ENCODE peak calls at places on chromosomes 13 and 19, in five cellular contexts. One of them, this sample, is unnamed.

GRCh38 chr13:110382830-110383229 is 75.7 kb downstream of the COL4A2 start:
- DNase-seq in WTC11: no peak
- DNase-seq in H1: no peak
- DNase-seq in HepG2: no peak
- DNase-seq in GM12878: no peak
- DNase-seq in this sample: no peak

GRCh38 chr19:40466219-40467006 is at the start of gene SPTBN4:
- DNase-seq in WTC11: no peak
- DNase-seq in H1: peak
- DNase-seq in HepG2: no peak
- DNase-seq in GM12878: peak
- DNase-seq in this sample: no peak

GRCh38 chr13:85525411-85525810 is 273.8 kb downstream of the SLITRK6 start:
- DNase-seq in WTC11: no peak
- DNase-seq in H1: no peak
- DNase-seq in HepG2: no peak
- DNase-seq in GM12878: no peak
- DNase-seq in this sample: no peak

GRCh38 chr13:59746291-59746962 is 417.3 kb downstream of the DIAPH3 start:
- DNase-seq in WTC11: no peak
- DNase-seq in H1: no peak
- DNase-seq in HepG2: no peak
- DNase-seq in GM12878: no peak
- DNase-seq in this sample: no peak

GRCh38 chr13:42720116-42720857 is 61.1 kb upstream of the FAM216B start:
- DNase-seq in WTC11: no peak
- DNase-seq in H1: no peak
- DNase-seq in HepG2: peak
- DNase-seq in GM12878: peak
- DNase-seq in this sample: no peak

GRCh38 chr19:51978882-51979281 is 7.8 kb downstream of the ZNF350 start:
- DNase-seq in WTC11: no peak
- DNase-seq in H1: no peak
- DNase-seq in HepG2: no peak
- DNase-seq in GM12878: no peak
- DNase-seq in this sample: no peak

GRCh38 chr13:24050292-24050711 is 110.2 kb upstream of the SPATA13 start:
- DNase-seq in WTC11: no peak
- DNase-seq in H1: no peak
- DNase-seq in HepG2: no peak
- DNase-seq in GM12878: no peak
- DNase-seq in this sample: no peak

GRCh38 chr19:35738021-35738886 is 4.0 kb downstream of the IGFLR1 start:
- DNase-seq in WTC11: no peak
- DNase-seq in H1: no peak
- DNase-seq in HepG2: no peak
- DNase-seq in GM12878: no peak
- DNase-seq in this sample: no peak

GRCh38 chr19:2325261-2326046 is 2.9 kb downstream of the LSM7 start:
- DNase-seq in WTC11: no peak
- DNase-seq in H1: no peak
- DNase-seq in HepG2: no peak
- DNase-seq in GM12878: no peak
- DNase-seq in this sample: no peak

GRCh38 chr13:107450426-107450825 is 764.9 kb downstream of the LIG4 start:
- DNase-seq in WTC11: no peak
- DNase-seq in H1: no peak
- DNase-seq in HepG2: no peak
- DNase-seq in GM12878: no peak
- DNase-seq in this sample: no peak

GRCh38 chr19:42293539-42293938 is 8.4 kb upstream of the PRR19 start:
- DNase-seq in WTC11: peak
- DNase-seq in H1: peak
- DNase-seq in HepG2: no peak
- DNase-seq in GM12878: no peak
- DNase-seq in this sample: no peak

DNA sequence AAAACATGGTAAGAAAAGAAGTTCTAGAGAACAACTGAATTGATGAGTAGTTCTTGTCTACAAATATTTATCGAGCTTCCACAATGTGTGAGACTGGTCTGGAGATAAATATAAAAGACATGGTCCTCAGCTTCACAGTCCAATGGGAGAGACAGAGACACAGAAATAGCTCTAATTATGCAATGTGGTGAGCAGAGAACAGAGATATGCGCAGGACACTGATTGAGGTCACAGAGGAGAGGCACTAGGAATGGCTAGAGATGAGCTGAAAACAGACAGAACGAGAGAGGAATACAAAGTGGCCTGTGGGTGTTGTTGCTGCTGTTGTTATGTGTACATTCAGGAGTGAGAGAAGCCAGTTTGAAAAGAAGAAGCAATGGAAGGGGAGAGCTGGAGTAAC is 53.2 kb downstream of the GPALPP1 start:
- DNase-seq in WTC11: no peak
- DNase-seq in H1: no peak
- DNase-seq in HepG2: no peak
- DNase-seq in GM12878: no peak
- DNase-seq in this sample: peak
- TF ChIP-seq ATF2 in WTC11: no peak
- TF ChIP-seq ATF2 in H1: no peak
- TF ChIP-seq ATF2 in HepG2: no peak
- TF ChIP-seq ATF2 in GM12878: no peak
- TF ChIP-seq ATF2 in this sample: no peak

DNA sequence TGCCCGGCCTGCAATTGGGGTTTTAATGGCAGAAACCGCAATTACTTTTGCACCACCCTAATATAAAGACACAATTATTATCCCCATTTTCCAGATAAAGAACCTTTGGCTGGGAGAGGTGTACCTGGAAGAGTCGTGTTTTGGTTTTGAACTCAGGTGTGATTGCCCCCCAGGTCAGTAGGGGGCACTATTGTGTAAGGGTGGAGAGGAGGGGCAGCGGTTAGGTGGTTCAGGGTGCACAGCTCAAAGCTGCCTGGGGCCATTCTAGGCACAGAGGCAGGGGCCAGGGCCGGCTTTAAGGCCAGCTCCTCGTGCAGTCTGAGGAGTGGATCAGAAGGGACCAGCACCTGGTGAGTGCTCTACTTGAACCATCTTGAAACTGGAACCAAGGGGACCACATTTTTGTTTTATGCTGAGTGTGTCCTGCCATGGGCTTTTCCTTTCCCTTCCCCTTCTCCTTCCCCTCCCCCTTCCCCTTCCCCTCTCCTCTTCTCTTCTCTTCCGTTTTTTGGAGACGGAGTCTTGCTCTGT is 5.8 kb upstream of the FCGRT start:
- DNase-seq in WTC11: peak
- DNase-seq in H1: peak
- DNase-seq in HepG2: peak
- DNase-seq in GM12878: no peak
- DNase-seq in this sample: peak
- TF ChIP-seq ATF2 in WTC11: no peak
- TF ChIP-seq ATF2 in H1: no peak
- TF ChIP-seq ATF2 in HepG2: no peak
- TF ChIP-seq ATF2 in GM12878: no peak
- TF ChIP-seq ATF2 in this sample: no peak

GRCh38 chr13:31161583-31162150 is at the start of gene HSPH1:
- DNase-seq in WTC11: peak
- DNase-seq in H1: no peak
- DNase-seq in HepG2: peak
- DNase-seq in GM12878: peak
- DNase-seq in this sample: peak

GRCh38 chr13:31162151-31163008 is 676 bp upstream of the HSPH1 start:
- DNase-seq in WTC11: peak
- DNase-seq in H1: peak
- DNase-seq in HepG2: peak
- DNase-seq in GM12878: peak
- DNase-seq in this sample: peak

GRCh38 chr13:31166591-31166990 is 4.9 kb upstream of the HSPH1 start:
- DNase-seq in WTC11: no peak
- DNase-seq in H1: no peak
- DNase-seq in HepG2: peak
- DNase-seq in GM12878: no peak
- DNase-seq in this sample: no peak

GRCh38 chr13:31159306-31159705 is 2.4 kb downstream of the HSPH1 start:
- DNase-seq in WTC11: no peak
- DNase-seq in H1: no peak
- DNase-seq in HepG2: no peak
- DNase-seq in GM12878: no peak
- DNase-seq in this sample: no peak

DNA sequence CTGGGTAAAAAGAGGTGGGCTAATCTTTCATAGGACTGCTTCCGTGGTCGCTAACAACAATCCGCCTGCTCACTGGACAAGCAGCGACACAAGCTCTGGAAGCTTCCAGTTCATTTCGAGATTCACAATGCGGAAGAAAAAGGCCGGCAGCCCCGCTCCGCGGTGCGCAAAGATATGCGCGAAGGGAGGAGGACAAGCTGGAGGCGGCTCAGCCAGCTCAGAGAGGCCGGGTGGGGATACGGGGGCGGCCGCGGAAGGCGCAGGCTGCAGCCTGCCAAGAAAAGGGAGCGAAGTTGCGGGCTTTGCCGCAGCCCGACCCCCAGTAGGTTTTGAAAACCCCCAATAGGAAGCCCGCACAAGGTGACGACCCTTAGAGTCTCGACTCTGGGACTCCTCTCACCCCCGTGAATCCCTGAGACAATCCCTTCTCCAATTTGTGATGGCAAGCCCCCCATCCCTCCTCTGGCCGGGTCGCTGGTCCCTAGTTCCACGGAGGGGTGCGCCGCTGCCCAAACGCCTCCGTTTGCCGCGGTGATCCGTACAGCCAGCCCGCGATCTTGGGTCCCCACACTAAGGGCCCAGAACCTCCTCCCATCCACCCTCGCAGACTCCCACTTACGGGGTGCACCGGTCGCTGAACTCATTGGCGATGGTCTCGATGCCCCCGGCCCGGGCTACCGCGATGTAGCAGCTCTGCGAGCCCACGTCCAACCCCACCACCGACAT is 684 bp downstream of the HSPH1 start:
- DNase-seq in WTC11: peak
- DNase-seq in H1: peak
- DNase-seq in HepG2: peak
- DNase-seq in GM12878: peak
- DNase-seq in this sample: peak
- TF ChIP-seq ATF2 in WTC11: no peak
- TF ChIP-seq ATF2 in H1: no peak
- TF ChIP-seq ATF2 in HepG2: no peak
- TF ChIP-seq ATF2 in GM12878: no peak
- TF ChIP-seq ATF2 in this sample: no peak

GRCh38 chr19:55283548-55284393 is at the start of gene BRSK1:
- DNase-seq in WTC11: peak
- DNase-seq in H1: peak
- DNase-seq in HepG2: no peak
- DNase-seq in GM12878: no peak
- DNase-seq in this sample: peak
- TF ChIP-seq ATF2 in WTC11: no peak
- TF ChIP-seq ATF2 in H1: no peak
- TF ChIP-seq ATF2 in HepG2: no peak
- TF ChIP-seq ATF2 in GM12878: no peak
- TF ChIP-seq ATF2 in this sample: no peak

DNA sequence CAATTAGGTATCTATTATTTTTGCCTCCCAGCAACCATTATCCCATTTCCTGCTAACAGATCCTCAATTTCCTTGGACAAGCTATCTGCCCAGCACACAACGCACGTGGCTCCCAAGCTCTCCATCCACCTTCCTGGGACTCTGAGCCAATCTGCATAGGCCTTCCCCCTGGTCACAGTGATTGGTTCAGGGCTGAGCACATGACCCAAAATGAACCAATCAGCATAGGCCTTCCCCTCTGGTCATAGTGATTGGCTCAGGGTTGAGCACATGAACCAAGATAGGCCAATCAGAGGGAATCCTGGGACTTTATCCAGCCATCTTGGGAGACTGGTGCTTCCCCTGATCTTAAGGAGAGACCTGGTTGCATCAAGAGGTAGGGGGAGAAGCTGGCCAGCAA is 5.8 kb downstream of the CPAMD8 start:
- DNase-seq in WTC11: no peak
- DNase-seq in H1: no peak
- DNase-seq in HepG2: no peak
- DNase-seq in GM12878: no peak
- DNase-seq in this sample: peak
- TF ChIP-seq ATF2 in WTC11: no peak
- TF ChIP-seq ATF2 in H1: no peak
- TF ChIP-seq ATF2 in HepG2: no peak
- TF ChIP-seq ATF2 in GM12878: no peak
- TF ChIP-seq ATF2 in this sample: no peak

GRCh38 chr19:6056282-6056741 is 54.0 kb downstream of the RFX2 start:
- DNase-seq in WTC11: no peak
- DNase-seq in H1: no peak
- DNase-seq in HepG2: peak
- DNase-seq in GM12878: no peak
- DNase-seq in this sample: no peak
- TF ChIP-seq ATF2 in WTC11: no peak
- TF ChIP-seq ATF2 in H1: no peak
- TF ChIP-seq ATF2 in HepG2: no peak
- TF ChIP-seq ATF2 in GM12878: no peak
- TF ChIP-seq ATF2 in this sample: no peak

GRCh38 chr19:14554382-14554812 is 17.5 kb downstream of the NDUFB7 start:
- DNase-seq in WTC11: no peak
- DNase-seq in H1: peak
- DNase-seq in HepG2: peak
- DNase-seq in GM12878: no peak
- DNase-seq in this sample: no peak
- TF ChIP-seq ATF2 in WTC11: no peak
- TF ChIP-seq ATF2 in H1: no peak
- TF ChIP-seq ATF2 in HepG2: no peak
- TF ChIP-seq ATF2 in GM12878: no peak
- TF ChIP-seq ATF2 in this sample: no peak